ENCODE peak calls at places on chromosome 16, in eight cellular contexts. I is stomach; P is GM12878; U is GM23248; M is uterus; K is CD4-positive, CD25-positive, alpha-beta regulatory T cell; N is CD8-positive, alpha-beta memory T cell; Z is lower lobe of right lung. R is an unnamed sample. For H3K27me3, the result is how much of the 10 kb centered on the place peaks cover.

GRCh38 chr16:10383626-10384025 is 2.2 kb upstream of the ATF7IP2 start:
- DNase-seq in I (no peak), P (no peak), U (no peak), M (no peak), K (no peak), N (no peak), Z (no peak), R (no peak)

GRCh38 chr16:76614255-76614654 is 337.1 kb downstream of the CNTNAP4 start:
- DNase-seq in I (no peak), P (no peak), U (no peak), M (no peak), K (no peak), N (no peak), Z (no peak), R (no peak)

GRCh38 chr16:17470871-17471744 is at the start of gene XYLT1:
- DNase-seq in I (peak), P (no peak), U (peak), M (peak), K (peak), N (peak), Z (no peak), R (peak)

GRCh38 chr16:13291934-13292333 is 390.5 kb downstream of the SHISA9 start:
- DNase-seq in I (no peak), P (no peak), U (no peak), M (no peak), K (no peak), N (no peak), Z (no peak), R (no peak)

GRCh38 chr16:70470141-70470926 is 15.9 kb downstream of the FCSK start:
- DNase-seq in I (no peak), P (no peak), U (no peak), M (no peak), K (no peak), N (no peak), Z (no peak), R (peak)

GRCh38 chr16:24737391-24737871 is 8.0 kb downstream of the TNRC6A start:
- DNase-seq in I (no peak), P (no peak), U (peak), M (no peak), K (no peak), N (no peak), Z (no peak), R (no peak)

GRCh38 chr16:2682209-2683021 is at the start of gene KCTD5:
- DNase-seq in I (peak), P (peak), U (peak), M (peak), K (peak), N (peak), Z (peak), R (peak)

GRCh38 chr16:29009050-29009837 is 24.4 kb downstream of the LAT start:
- DNase-seq in I (no peak), P (no peak), U (no peak), M (no peak), K (no peak), N (no peak), Z (no peak), R (peak)

GRCh38 chr16:87918866-87919680 is 17.3 kb downstream of the CA5A start:
- DNase-seq in I (no peak), P (no peak), U (peak), M (peak), K (no peak), N (no peak), Z (no peak), R (no peak)

GRCh38 chr16:3152273-3153076 is 17.6 kb downstream of the ZNF213 start:
- DNase-seq in I (peak), P (peak), U (peak), M (peak), K (peak), N (peak), Z (peak), R (peak)

GRCh38 chr16:12024429-12024828 is 47.9 kb downstream of the SNX29 start:
- DNase-seq in I (peak), P (no peak), U (no peak), M (no peak), K (no peak), N (no peak), Z (no peak), R (no peak)

GRCh38 chr16:77306050-77306616 is 106.9 kb downstream of the SYCE1L start:
- DNase-seq in I (no peak), P (no peak), U (no peak), M (no peak), K (no peak), N (no peak), Z (no peak), R (no peak)

GRCh38 chr16:58501242-58502131 is 1.5 kb downstream of the NDRG4 start:
- DNase-seq in I (peak), P (no peak), U (peak), M (no peak), K (peak), N (peak), Z (peak), R (peak)
- H3K4me3 ChIP-seq in I (peak), P (peak), U (peak), M (no peak), K (no peak), N (peak), Z (peak), R (peak)

GRCh38 chr16:31333686-31334649 is 21.0 kb upstream of the ITGAX start:
- DNase-seq in I (no peak), P (no peak), U (peak), M (no peak), K (no peak), N (no peak), Z (no peak), R (peak)
- H3K27me3 ChIP-seq in I (half or more), P (under half), U (under half), M (under half), K (under half), N (under half), Z (under half), R (under half)

GRCh38 chr16:57484515-57485005 is 1.7 kb downstream of the DOK4 start:
- DNase-seq in I (no peak), P (no peak), U (no peak), M (no peak), K (no peak), N (no peak), Z (no peak), R (no peak)
- H3K4me3 ChIP-seq in I (no peak), P (no peak), U (peak), M (no peak), K (no peak), N (no peak), Z (peak), R (no peak)

GRCh38 chr16:82629441-82630027 is 2.8 kb downstream of the CDH13 start:
- DNase-seq in I (no peak), P (no peak), U (peak), M (peak), K (no peak), N (no peak), Z (no peak), R (no peak)

GRCh38 chr16:82627811-82628339 is 1.1 kb downstream of the CDH13 start:
- DNase-seq in I (peak), P (no peak), U (peak), M (peak), K (no peak), N (no peak), Z (no peak), R (peak)

GRCh38 chr16:82621796-82622195 is 5.0 kb upstream of the CDH13 start:
- DNase-seq in I (no peak), P (no peak), U (no peak), M (no peak), K (no peak), N (no peak), Z (no peak), R (no peak)

GRCh38 chr16:82628741-82629140 is 2.0 kb downstream of the CDH13 start:
- DNase-seq in I (no peak), P (no peak), U (no peak), M (no peak), K (no peak), N (no peak), Z (no peak), R (no peak)

GRCh38 chr16:82625066-82625968 is 1.5 kb upstream of the CDH13 start:
- DNase-seq in I (no peak), P (no peak), U (no peak), M (no peak), K (no peak), N (no peak), Z (no peak), R (no peak)
- H3K27me3 ChIP-seq in I (half or more), P (under half), U (under half), M (under half), K (under half), N (under half), Z (half or more), R (under half)

DNA sequence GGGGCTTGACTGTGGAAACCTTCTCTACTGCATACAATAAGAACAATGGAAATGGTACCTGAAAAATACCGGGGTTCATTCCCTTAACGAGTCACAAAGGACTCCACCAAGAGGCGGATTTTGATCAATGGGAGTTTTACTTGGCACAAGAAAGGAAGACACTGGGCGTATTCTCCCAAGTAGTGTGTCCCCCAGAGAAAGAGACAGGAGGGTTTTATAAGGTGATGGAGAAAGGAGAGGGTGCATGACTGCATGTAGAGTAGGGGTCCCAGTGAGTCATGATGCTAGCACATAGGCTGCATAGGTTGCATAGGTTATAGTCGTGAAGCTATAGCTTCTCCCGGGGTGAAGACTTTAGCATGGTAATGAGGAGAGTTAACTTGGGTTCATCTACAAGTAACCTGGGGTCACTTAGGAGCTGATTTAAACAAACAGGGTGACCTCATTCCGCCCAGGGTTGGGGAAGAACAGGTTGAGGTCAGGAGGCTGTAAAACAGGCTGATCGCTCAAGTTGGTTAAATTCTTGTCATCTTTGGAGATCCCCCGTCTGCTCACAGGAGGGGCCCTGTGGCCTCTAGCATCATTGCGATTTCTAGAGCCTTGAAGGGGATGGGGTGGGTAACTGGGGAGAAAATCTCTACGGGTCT is 1.5 kb downstream of the MPV17L start:
- DNase-seq in I (no peak), P (no peak), U (no peak), M (no peak), K (no peak), N (no peak), Z (no peak), R (no peak)
- H3K4me3 ChIP-seq in I (no peak), P (no peak), U (no peak), M (no peak), K (no peak), N (no peak), Z (no peak), R (no peak)

GRCh38 chr16:67161595-67162058 is 1.9 kb downstream of the FBXL8 start:
- DNase-seq in I (no peak), P (no peak), U (no peak), M (no peak), K (no peak), N (no peak), Z (no peak), R (peak)
- H3K27me3 ChIP-seq in I (half or more), P (under half), U (under half), M (under half), K (under half), N (under half), Z (under half), R (half or more)

DNA sequence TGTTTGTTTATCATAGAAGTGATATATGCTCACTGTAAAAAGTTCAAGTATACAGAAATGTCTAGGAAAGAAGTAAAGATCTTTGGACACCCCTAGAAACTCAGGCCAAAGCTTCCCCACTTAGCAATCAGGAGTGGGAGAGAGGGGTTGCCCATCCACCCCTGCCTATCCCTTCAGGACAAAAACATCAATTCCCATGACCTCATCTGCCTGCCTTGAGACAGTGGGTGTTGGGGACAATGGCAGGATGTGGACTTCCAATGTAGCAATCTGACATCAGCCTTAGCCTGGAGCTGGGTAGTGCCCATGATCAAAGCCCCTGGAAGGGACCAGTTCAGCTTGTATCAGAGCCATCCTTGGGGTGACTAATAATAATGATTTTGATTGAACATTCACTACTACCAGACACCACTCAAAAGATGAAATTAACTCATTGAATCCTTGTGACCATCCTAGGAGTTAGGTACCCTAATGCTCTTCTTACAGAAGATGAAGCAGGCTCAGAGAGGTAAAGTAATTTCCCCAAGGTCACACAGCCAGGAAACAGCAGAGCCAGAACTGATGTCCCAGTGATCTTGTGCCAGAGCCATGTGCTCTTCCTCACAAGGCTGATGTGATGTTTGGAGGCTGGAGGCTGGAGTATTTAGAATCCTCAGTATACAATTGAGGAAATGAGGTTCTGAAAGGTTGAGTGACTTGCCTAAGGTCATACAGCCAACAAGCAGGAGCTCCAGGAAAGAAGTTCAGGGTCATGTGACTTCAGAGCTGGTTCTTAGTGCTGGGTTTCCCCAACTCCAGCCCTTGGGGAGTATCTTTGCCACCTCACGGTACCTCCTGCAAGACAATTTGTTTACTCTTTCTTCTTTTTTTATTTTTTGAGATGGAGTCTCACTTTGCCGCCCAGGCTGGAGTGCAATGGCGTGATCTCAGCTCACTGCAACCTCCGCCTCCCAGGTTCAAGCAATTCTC is 18.3 kb downstream of the ITPRIPL2 start:
- DNase-seq in I (no peak), P (no peak), U (peak), M (no peak), K (no peak), N (no peak), Z (no peak), R (no peak)
- H3K4me3 ChIP-seq in I (no peak), P (no peak), U (no peak), M (no peak), K (no peak), N (no peak), Z (no peak), R (no peak)